ENCODE peak calls at places on chromosome 12, in five cellular contexts. A, S, U, Q and X are unnamed samples.

GRCh38 chr12:77104792-77105191 is 39.4 kb upstream of the E2F7 start:
- DNase-seq in A (no peak), S (no peak), U (no peak), Q (no peak), X (no peak)

GRCh38 chr12:26011099-26011498 is 52.6 kb downstream of the RASSF8 start:
- DNase-seq in A (no peak), S (no peak), U (no peak), Q (no peak), X (no peak)

GRCh38 chr12:47735649-47736048 is 10.4 kb upstream of the ENDOU start:
- DNase-seq in A (no peak), S (no peak), U (no peak), Q (no peak), X (peak; percentile 22)

GRCh38 chr12:108820700-108821406 is 36.5 kb downstream of the SSH1 start:
- DNase-seq in A (no peak), S (no peak), U (peak; percentile 1), Q (no peak), X (no peak)

GRCh38 chr12:55965941-55966407 is at the start of gene PMEL:
- DNase-seq in A (no peak), S (no peak), U (no peak), Q (peak; percentile 36), X (no peak)

GRCh38 chr12:123744836-123745235 is 17.3 kb upstream of the DNAH10 start:
- DNase-seq in A (no peak), S (no peak), U (no peak), Q (no peak), X (no peak)

GRCh38 chr12:9867531-9867930 is 1.6 kb downstream of the CLEC2B start:
- DNase-seq in A (no peak), S (no peak), U (no peak), Q (no peak), X (no peak)

GRCh38 chr12:49672351-49673181 is 34.6 kb downstream of the FMNL3 start:
- DNase-seq in A (no peak), S (no peak), U (no peak), Q (no peak), X (no peak)

GRCh38 chr12:51639361-51639760 is 48.3 kb downstream of the SCN8A start:
- DNase-seq in A (no peak), S (no peak), U (no peak), Q (no peak), X (no peak)

GRCh38 chr12:4992881-4993280 is 50.8 kb upstream of the KCNA5 start:
- DNase-seq in A (no peak), S (no peak), U (no peak), Q (no peak), X (no peak)

GRCh38 chr12:124497658-124498057 is 69.8 kb downstream of the NCOR2 start:
- DNase-seq in A (no peak), S (no peak), U (peak; percentile 66), Q (no peak), X (no peak)

GRCh38 chr12:10618338-10618987 is 5.1 kb upstream of the MAGOHB start:
- DNase-seq in A (no peak), S (no peak), U (no peak), Q (no peak), X (no peak)

GRCh38 chr12:17301544-17301943 is 695.6 kb upstream of the LMO3 start:
- DNase-seq in A (no peak), S (no peak), U (no peak), Q (no peak), X (no peak)

GRCh38 chr12:130401703-130402102 is 64.0 kb downstream of the PIWIL1 start:
- DNase-seq in A (no peak), S (no peak), U (no peak), Q (no peak), X (no peak)

GRCh38 chr12:65325183-65325582 is 46.7 kb downstream of the MSRB3 start:
- DNase-seq in A (no peak), S (no peak), U (no peak), Q (no peak), X (no peak)

GRCh38 chr12:29425722-29426121 is 44.8 kb upstream of the ERGIC2 start:
- DNase-seq in A (no peak), S (no peak), U (no peak), Q (no peak), X (no peak)

GRCh38 chr12:46134852-46135251 is 134.0 kb downstream of the SLC38A1 start:
- DNase-seq in A (no peak), S (no peak), U (no peak), Q (no peak), X (no peak)

GRCh38 chr12:71942259-71942658 is 3.6 kb downstream of the TPH2 start:
- DNase-seq in A (no peak), S (no peak), U (no peak), Q (no peak), X (no peak)

GRCh38 chr12:103626498-103626897 is 39.4 kb downstream of the STAB2 start:
- DNase-seq in A (no peak), S (no peak), U (peak; percentile 21), Q (no peak), X (peak; percentile 33)

GRCh38 chr12:26767865-26768264 is 65.1 kb downstream of the ITPR2 start:
- DNase-seq in A (no peak), S (no peak), U (no peak), Q (no peak), X (no peak)

GRCh38 chr12:88401153-88401552 is 179.1 kb downstream of the KITLG start:
- DNase-seq in A (no peak), S (no peak), U (no peak), Q (no peak), X (no peak)

GRCh38 chr12:20120296-20120695 is 248.0 kb upstream of the PDE3A start:
- DNase-seq in A (no peak), S (no peak), U (no peak), Q (no peak), X (no peak)

GRCh38 chr12:1918875-1919236 is 404 bp upstream of the CACNA2D4 start:
- DNase-seq in A (peak; percentile 21), S (peak; percentile 49), U (no peak), Q (peak; percentile 16), X (no peak)

GRCh38 chr12:7061138-7061537 is 620 bp downstream of the C1S start:
- DNase-seq in A (no peak), S (no peak), U (no peak), Q (no peak), X (no peak)

GRCh38 chr12:16076553-16076952 is 165.4 kb downstream of the DERA start:
- DNase-seq in A (no peak), S (no peak), U (no peak), Q (peak; percentile 23), X (no peak)

GRCh38 chr12:14775652-14776020 is 27.6 kb downstream of the WBP11 start:
- DNase-seq in A (no peak), S (no peak), U (no peak), Q (no peak), X (no peak)

GRCh38 chr12:53205747-53206146 is 1.3 kb downstream of the ITGB7 start:
- DNase-seq in A (no peak), S (no peak), U (no peak), Q (no peak), X (no peak)

GRCh38 chr12:104226672-104227071 is 11.1 kb downstream of the TXNRD1 start:
- DNase-seq in A (no peak), S (no peak), U (no peak), Q (no peak), X (no peak)

GRCh38 chr12:53538209-53538689 is 31.0 kb upstream of the NPFF start:
- DNase-seq in A (no peak), S (no peak), U (no peak), Q (peak; percentile 70), X (peak; percentile 53)

GRCh38 chr12:52358575-52359350 is 8.5 kb downstream of the KRT85 start:
- DNase-seq in A (no peak), S (no peak), U (no peak), Q (no peak), X (no peak)

GRCh38 chr12:68306564-68306963 is 25.6 kb downstream of the MDM1 start:
- DNase-seq in A (no peak), S (no peak), U (no peak), Q (no peak), X (no peak)

GRCh38 chr12:27463826-27464554 is 17.5 kb downstream of the SMCO2 start:
- DNase-seq in A (peak; percentile 62), S (no peak), U (no peak), Q (peak; percentile 47), X (no peak)

GRCh38 chr12:13602217-13602616 is 379.2 kb downstream of the GRIN2B start:
- DNase-seq in A (no peak), S (no peak), U (no peak), Q (no peak), X (no peak)

GRCh38 chr12:112422531-112422930 is 3.8 kb downstream of the PTPN11 start:
- DNase-seq in A (no peak), S (no peak), U (peak; percentile 45), Q (no peak), X (no peak)

GRCh38 chr12:106113446-106114083 is 25.2 kb downstream of the NUAK1 start:
- DNase-seq in A (no peak), S (no peak), U (no peak), Q (no peak), X (no peak)

GRCh38 chr12:42145552-42146215 is 1.0 kb upstream of the GXYLT1 start:
- DNase-seq in A (no peak), S (no peak), U (no peak), Q (peak; percentile 24), X (no peak)
- TF ChIP-seq CTCF in A (no peak), S (no peak), U (no peak), Q (no peak), X (no peak)

DNA sequence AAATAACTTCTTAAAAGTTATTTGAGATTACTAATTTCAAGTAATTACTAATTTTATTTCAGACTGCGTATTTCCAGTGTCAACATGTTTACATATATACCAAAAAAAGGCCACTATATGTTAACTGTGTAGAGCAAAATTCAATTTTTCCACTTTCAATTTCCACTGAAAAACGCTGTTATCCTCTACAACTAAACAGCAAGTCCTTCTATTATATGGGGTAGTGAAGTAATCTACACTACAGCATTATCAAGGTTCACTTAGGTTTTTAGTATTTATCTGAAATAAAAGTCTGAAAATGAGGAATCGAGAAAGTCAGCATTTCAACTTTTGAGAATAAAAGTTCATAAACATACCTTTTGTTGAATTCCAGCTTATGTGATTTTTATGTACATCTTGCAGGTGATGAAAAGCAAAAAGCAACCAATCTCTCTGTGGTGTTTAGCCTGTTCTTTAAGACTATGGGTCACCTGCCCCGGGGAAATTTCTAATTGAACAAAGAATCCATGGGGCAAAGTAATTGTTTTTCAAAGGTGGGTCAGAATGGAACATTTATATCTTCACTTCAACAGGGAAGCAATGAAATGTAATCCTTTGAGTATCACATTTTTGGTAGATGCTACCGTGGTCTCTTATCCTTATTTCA is 3.3 kb downstream of the BTG1 start:
- DNase-seq in A (no peak), S (no peak), U (no peak), Q (no peak), X (no peak)
- H3K27ac ChIP-seq in A (no peak overlapping the region), S (peak overlapping the region; percentile 100), U (peak overlapping the region; percentile 99), Q (peak overlapping the region; percentile 99), X (no peak overlapping the region)

GRCh38 chr12:131471271-131471905 is 239.5 kb upstream of the SFSWAP start:
- DNase-seq in A (no peak), S (no peak), U (no peak), Q (no peak), X (no peak)
- H3K9me3 ChIP-seq in A (peaks cover 13% of the 10 kb centered on the region), S (no peaks in the 10 kb centered on the region), U (no peaks in the 10 kb centered on the region), Q (no peaks in the 10 kb centered on the region), X (no peaks in the 10 kb centered on the region)

DNA sequence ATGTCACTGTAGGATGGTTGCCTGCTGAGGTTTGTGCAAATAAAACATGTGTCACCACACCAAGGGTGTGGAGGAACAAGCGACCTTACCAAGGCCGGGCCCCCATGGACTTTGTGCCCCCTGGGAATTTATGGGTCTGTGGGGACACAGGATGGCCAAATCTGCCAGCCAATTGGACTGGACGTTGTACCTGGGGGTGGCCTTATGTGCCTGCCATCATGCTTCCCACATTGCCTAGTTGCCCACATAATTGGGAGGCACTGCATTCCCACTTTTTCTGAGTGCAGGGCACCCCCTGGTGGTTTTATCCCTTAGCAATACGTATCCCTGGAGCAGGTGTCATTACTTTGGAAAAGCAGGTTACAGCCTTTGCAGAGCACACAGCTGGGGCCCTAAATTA is 92.6 kb upstream of the TMPO start:
- DNase-seq in A (no peak), S (no peak), U (no peak), Q (peak; percentile 82), X (no peak)
- TF ChIP-seq CTCF in A (no peak), S (peak; percentile 25), U (no peak), Q (peak; percentile 21), X (no peak)